ENCODE peak calls at places on chromosome 19, in six cellular contexts. Q, M, I, S, K and Z are unnamed samples.

GRCh38 chr19:55333870-55334269 is 5.8 kb upstream of the KMT5C start:
- DNase-seq in I (no peak), K (no peak), S (no peak), Q (no peak), M (peak; percentile 91), Z (no peak)

GRCh38 chr19:41353466-41354342 is at the start of gene TGFB1:
- DNase-seq in M (peak; percentile 70), S (peak; percentile 84), Q (peak; percentile 25), I (peak; percentile 89), K (peak; percentile 72), Z (peak; percentile 99)

GRCh38 chr19:5907216-5907615 is 2.5 kb downstream of the VMAC start:
- DNase-seq in M (no peak), I (no peak), K (no peak), S (no peak), Q (no peak), Z (no peak)

GRCh38 chr19:47541507-47541906 is 26.6 kb upstream of the NAPA start:
- DNase-seq in I (no peak), K (no peak), S (no peak), Q (no peak), M (no peak), Z (peak; percentile 65)

GRCh38 chr19:32800757-32801156 is 68.8 kb downstream of the SLC7A9 start:
- DNase-seq in Q (no peak), S (no peak), M (no peak), K (no peak), I (no peak), Z (no peak)

GRCh38 chr19:35715981-35716734 is 1.6 kb upstream of the KMT2B start:
- DNase-seq in K (no peak), S (no peak), I (no peak), M (peak; percentile 32), Q (no peak), Z (no peak)

GRCh38 chr19:16462757-16463250 is 9.0 kb downstream of the EPS15L1 start:
- DNase-seq in Q (no peak), M (no peak), K (no peak), S (peak; percentile 82), I (no peak), Z (no peak)

GRCh38 chr19:58439576-58440554 is at the start of gene ZNF132:
- DNase-seq in K (peak; percentile 95), I (peak; percentile 100), Q (peak; percentile 100), M (no peak), S (no peak), Z (peak; percentile 94)

GRCh38 chr19:33392341-33393285 is 19.1 kb downstream of the CEBPG start:
- DNase-seq in S (no peak), M (peak; percentile 92), Q (no peak), K (peak; percentile 12), I (no peak), Z (no peak)

GRCh38 chr19:31258211-31259052 is 90.8 kb downstream of the TSHZ3 start:
- DNase-seq in M (no peak), I (no peak), S (no peak), K (no peak), Q (no peak), Z (no peak)

GRCh38 chr19:15337202-15337601 is 4.9 kb upstream of the BRD4 start:
- DNase-seq in K (no peak), S (no peak), Q (peak; percentile 72), I (peak; percentile 58), M (no peak), Z (no peak)

GRCh38 chr19:12163841-12164240 is 945 bp downstream of the ZNF136 start:
- DNase-seq in M (no peak), K (no peak), Q (no peak), S (no peak), I (peak; percentile 22), Z (peak; percentile 26)

GRCh38 chr19:44341794-44342193 is 14.7 kb downstream of the ZNF112 start:
- DNase-seq in M (no peak), K (no peak), S (no peak), Q (no peak), I (no peak), Z (no peak)

GRCh38 chr19:44346556-44346955 is 9.9 kb downstream of the ZNF112 start:
- DNase-seq in M (no peak), Q (no peak), S (no peak), K (no peak), I (no peak), Z (no peak)

GRCh38 chr19:44345969-44346368 is 10.5 kb downstream of the ZNF112 start:
- DNase-seq in K (no peak), S (no peak), I (no peak), M (no peak), Q (no peak), Z (no peak)

DNA sequence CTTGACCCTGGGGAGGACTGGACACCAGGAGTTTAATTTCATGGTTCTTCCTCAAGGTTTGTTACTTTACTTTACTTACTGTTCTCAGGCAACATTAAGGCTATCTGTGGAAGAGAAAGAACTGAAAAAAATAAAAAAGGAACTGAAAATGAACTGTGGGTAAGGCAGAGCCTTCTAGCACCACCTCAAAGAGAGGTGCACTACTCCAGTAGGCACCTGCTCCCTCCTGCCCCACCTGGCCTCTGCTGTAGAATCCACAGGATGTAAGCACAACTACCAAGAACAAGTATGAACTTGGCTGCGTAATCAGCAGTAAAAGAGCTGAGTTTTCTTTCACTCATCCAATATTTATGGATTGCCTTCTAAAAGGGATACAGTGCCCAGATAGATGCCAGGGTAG is 12.2 kb downstream of the ZNF112 start:
- DNase-seq in S (no peak), I (no peak), M (no peak), Q (no peak), K (no peak), Z (no peak)
- TF ChIP-seq CTCF in S (no peak), I (no peak), M (no peak), Q (no peak), K (no peak), Z (no peak)

DNA sequence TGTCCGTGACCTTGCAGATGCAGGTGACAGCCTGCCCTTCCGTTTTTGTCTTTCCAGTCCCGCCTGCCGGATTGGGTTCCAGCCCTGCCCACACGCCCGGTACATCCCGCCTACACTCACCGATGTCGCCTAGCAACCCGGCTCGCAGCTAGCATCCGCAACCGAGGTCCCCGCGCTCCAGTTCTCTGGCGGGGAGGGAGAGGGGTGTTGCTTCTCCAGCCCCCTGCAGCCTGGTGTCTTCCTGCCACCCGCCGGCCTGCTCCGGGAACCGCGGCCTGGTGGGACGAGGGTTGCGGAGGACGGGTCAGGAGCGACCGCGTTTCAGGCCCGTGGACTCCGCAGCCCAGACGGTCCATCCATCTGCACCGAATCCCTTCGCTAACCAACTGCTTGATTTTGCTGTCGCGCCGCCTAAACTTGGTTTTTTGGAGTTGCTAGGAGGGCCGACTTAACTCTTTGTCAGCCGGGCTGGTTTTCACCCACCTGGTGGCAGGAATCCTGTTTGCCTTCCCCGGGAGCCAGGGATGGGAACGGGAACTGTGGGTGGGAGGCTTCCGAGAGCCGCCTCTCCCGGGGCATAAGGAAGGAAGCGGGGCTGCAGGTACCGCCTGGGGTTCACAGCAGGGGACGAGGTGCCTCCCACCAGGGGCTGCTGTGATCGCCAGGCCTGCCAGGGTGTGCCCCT is 15.4 kb upstream of the MATK start:
- DNase-seq in M (no peak), Q (no peak), I (no peak), K (no peak), S (no peak), Z (no peak)
- TF ChIP-seq CTCF in M (no peak), Q (peak; percentile 42), I (peak; percentile 40), K (no peak), S (no peak), Z (no peak)

GRCh38 chr19:19110410-19111137 is 27.7 kb downstream of the TMEM161A start:
- DNase-seq in S (no peak), Q (no peak), M (no peak), I (no peak), K (no peak), Z (peak; percentile 63)
- TF ChIP-seq CTCF in S (no peak), Q (no peak), M (no peak), I (peak; percentile 18), K (peak; percentile 28), Z (peak; percentile 30)

GRCh38 chr19:23436944-23437343 is 41.7 kb upstream of the ZNF91 start:
- DNase-seq in K (no peak), M (no peak), S (no peak), I (no peak), Q (no peak), Z (no peak)
- TF ChIP-seq CTCF in K (no peak), M (no peak), S (no peak), I (peak; percentile 17), Q (no peak), Z (no peak)

GRCh38 chr19:18473706-18474087 is 35.8 kb upstream of the ISYNA1 start:
- DNase-seq in K (no peak), Q (no peak), M (no peak), S (no peak), I (no peak), Z (no peak)
- TF ChIP-seq CTCF in K (no peak), Q (no peak), M (no peak), S (no peak), I (no peak), Z (no peak)

GRCh38 chr19:13267889-13268288 is 117.7 kb downstream of the IER2 start:
- DNase-seq in K (no peak), I (no peak), Q (no peak), S (no peak), M (peak; percentile 25), Z (no peak)

GRCh38 chr19:13260883-13261653 is 110.9 kb downstream of the IER2 start:
- DNase-seq in Q (peak; percentile 73), S (peak; percentile 81), K (no peak), I (peak; percentile 89), M (no peak), Z (peak; percentile 85)

GRCh38 chr19:13267131-13267530 is 116.9 kb downstream of the IER2 start:
- DNase-seq in S (no peak), Q (no peak), M (no peak), K (no peak), I (no peak), Z (no peak)

GRCh38 chr19:13256918-13257317 is 106.7 kb downstream of the IER2 start:
- DNase-seq in I (no peak), S (no peak), Q (no peak), K (no peak), M (no peak), Z (no peak)

DNA sequence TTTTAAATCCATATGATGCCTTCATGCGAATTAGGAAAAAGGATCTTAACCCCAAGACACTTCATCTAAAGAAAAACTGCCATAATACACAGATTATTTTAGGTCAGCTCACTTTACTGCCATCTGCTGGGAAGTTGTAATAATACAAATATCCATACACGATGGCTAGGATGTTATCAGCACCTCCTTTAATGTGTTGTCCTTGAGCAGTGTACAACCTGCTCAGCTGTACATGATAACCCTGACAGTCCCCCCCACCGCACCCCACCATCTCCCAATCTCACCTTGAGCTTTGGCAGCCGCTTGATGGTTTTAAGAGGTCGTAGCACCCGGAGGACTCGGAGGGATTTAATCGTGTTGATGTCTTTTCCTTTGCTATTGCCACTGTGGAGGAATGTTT is 112.2 kb downstream of the IER2 start:
- DNase-seq in Q (peak; percentile 6), I (peak; percentile 60), M (peak; percentile 38), S (peak; percentile 64), K (no peak), Z (peak; percentile 72)
- TF ChIP-seq CTCF in Q (peak; percentile 52), I (peak; percentile 43), M (peak; percentile 69), S (peak; percentile 54), K (peak; percentile 48), Z (peak; percentile 41)